ENCODE peak calls at places on chromosomes 16 and 17, in five cellular contexts. S is ascending aorta, L is substantia nigra, O is kidney, I is DND-41. J is an unnamed sample.

GRCh38 chr16:84446086-84446485 is 58.4 kb downstream of the MEAK7 start:
- DNase-seq in S (no peak), L (no peak), O (no peak), I (no peak), J (no peak)

GRCh38 chr16:80125677-80126076 is 415.1 kb upstream of the DYNLRB2 start:
- DNase-seq in S (no peak), L (no peak), O (peak; percentile 89), I (no peak), J (no peak)

GRCh38 chr16:24045641-24046040 is 209.9 kb downstream of the PRKCB start:
- DNase-seq in S (no peak), L (no peak), O (no peak), I (no peak), J (no peak)

GRCh38 chr16:84247844-84248243 is 8.0 kb upstream of the KCNG4 start:
- DNase-seq in S (no peak), L (no peak), O (no peak), I (no peak), J (no peak)

GRCh38 chr17:59666235-59666634 is 41.0 kb downstream of the PTRH2 start:
- DNase-seq in S (no peak), L (no peak), O (no peak), I (no peak), J (no peak)

GRCh38 chr16:10339777-10340752 is 45.8 kb upstream of the ATF7IP2 start:
- DNase-seq in S (no peak), L (no peak), O (no peak), I (peak; percentile 23), J (no peak)

GRCh38 chr16:53549970-53550406 is 47.0 kb upstream of the AKTIP start:
- DNase-seq in S (peak; percentile 66), L (peak; percentile 36), O (no peak), I (peak; percentile 81), J (peak; percentile 29)

GRCh38 chr17:67456103-67456502 is 79.0 kb downstream of the PITPNC1 start:
- DNase-seq in S (no peak), L (no peak), O (no peak), I (no peak), J (no peak)

GRCh38 chr16:79064259-79064658 is 536.3 kb downstream of the MAF start:
- DNase-seq in S (no peak), L (no peak), O (no peak), I (no peak), J (no peak)

GRCh38 chr17:20266806-20267458 is 200.4 kb downstream of the LGALS9B start:
- DNase-seq in S (peak; percentile 77), L (no peak), O (no peak), I (no peak), J (no peak)

GRCh38 chr17:7883781-7884386 is 4.7 kb upstream of the CHD3 start:
- DNase-seq in S (no peak), L (no peak), O (no peak), I (peak; percentile 18), J (no peak)

GRCh38 chr17:4405038-4405669 is 28.6 kb upstream of the SPNS3 start:
- DNase-seq in S (no peak), L (no peak), O (no peak), I (no peak), J (no peak)

GRCh38 chr17:71184716-71185115 is 936.1 kb upstream of the SOX9 start:
- DNase-seq in S (no peak), L (no peak), O (no peak), I (no peak), J (no peak)

GRCh38 chr16:56628486-56629035 is 3.0 kb downstream of the MT1E start:
- DNase-seq in S (no peak), L (no peak), O (no peak), I (no peak), J (no peak)

GRCh38 chr16:20049831-20050230 is 23.9 kb downstream of the GPR139 start:
- DNase-seq in S (no peak), L (no peak), O (no peak), I (no peak), J (no peak)

GRCh38 chr16:81860867-81861266 is 81.8 kb downstream of the PLCG2 start:
- DNase-seq in S (no peak), L (no peak), O (no peak), I (no peak), J (no peak)
- H3K27ac ChIP-seq in S (no peak overlapping the region), L (no peak overlapping the region), O (peak overlapping the region; percentile 17), I (no peak overlapping the region), J (no peak overlapping the region)

GRCh38 chr17:28747046-28747691 is 3.4 kb downstream of the TRAF4 start:
- DNase-seq in S (no peak), L (peak; percentile 72), O (peak; percentile 92), I (no peak), J (no peak)
- H3K27ac ChIP-seq in S (peak overlapping the region; percentile 98), L (peak overlapping the region; percentile 99), O (peak overlapping the region; percentile 95), I (no peak overlapping the region), J (peak overlapping the region; percentile 17)

DNA sequence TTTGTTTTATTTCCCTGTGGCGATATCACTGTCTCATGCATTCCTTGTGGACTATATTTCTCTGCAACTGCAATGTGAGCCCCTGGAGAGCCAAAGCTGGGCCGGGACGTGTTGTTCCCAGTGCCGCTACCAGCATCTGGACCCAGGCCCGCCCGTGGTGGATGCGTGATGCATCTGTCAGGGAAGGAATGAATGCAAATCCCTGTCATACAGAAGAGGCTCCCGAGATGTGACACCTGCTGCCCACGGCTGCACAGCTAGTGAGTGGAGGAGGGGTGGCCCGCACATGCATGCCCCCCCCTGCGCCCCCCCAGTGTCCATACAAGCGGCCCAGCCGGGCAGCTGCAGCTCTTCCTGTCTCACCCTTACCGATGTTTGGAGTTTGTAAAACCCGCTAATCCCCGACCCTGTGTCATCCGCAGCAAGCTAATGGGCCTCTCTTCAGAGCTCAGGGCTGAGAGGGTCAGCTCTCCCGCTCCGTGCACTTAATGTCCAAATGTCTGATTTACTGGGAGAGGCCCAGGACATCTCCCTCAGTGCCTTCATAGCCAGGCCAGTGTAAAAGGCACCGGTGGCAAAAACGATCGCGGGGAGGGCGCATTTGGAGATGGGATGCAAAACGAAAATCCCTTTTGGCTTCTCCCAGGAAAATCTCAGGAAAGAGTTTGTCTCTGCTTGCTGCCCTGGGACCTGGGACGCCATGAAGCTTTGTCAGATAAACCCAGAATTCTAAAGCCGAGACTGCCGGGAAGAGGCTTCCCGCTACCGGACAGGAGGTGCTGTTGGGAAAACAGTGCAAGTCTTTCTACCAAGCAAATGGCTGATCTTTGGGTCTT is 91.8 kb downstream of the FOXL1 start:
- DNase-seq in S (peak; percentile 81), L (no peak), O (peak; percentile 83), I (no peak), J (no peak)
- H3K27ac ChIP-seq in S (peak overlapping the region; percentile 69), L (no peak overlapping the region), O (no peak overlapping the region), I (no peak overlapping the region), J (no peak overlapping the region)

GRCh38 chr17:79820959-79821330 is 18.3 kb downstream of the CBX4 start:
- DNase-seq in S (no peak), L (no peak), O (no peak), I (no peak), J (no peak)
- H3K27ac ChIP-seq in S (no peak overlapping the region), L (no peak overlapping the region), O (no peak overlapping the region), I (no peak overlapping the region), J (no peak overlapping the region)

GRCh38 chr17:64174686-64175456 is 44.9 kb upstream of the ERN1 start:
- DNase-seq in S (peak; percentile 79), L (peak; percentile 52), O (no peak), I (no peak), J (no peak)
- H3K27ac ChIP-seq in S (peak overlapping the region; percentile 84), L (peak overlapping the region; percentile 84), O (no peak overlapping the region), I (no peak overlapping the region), J (no peak overlapping the region)

DNA sequence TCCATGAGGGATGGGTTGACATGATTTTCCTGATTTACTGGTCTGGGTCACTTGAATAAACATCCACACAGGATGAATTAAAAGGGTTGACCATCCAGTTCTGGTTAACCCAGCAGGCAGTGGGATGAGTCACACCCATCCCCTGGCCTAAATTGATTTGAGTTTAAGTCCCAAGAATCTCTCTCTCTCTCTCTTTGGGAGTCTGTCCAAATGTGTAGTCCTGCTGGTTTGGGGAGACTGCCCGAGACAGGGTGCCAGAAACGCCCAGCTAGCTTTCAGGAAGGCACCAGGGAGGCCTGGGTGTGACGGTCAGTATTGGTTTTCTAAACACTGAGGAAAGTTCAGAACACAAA is 38.8 kb downstream of the SCPEP1 start:
- DNase-seq in S (no peak), L (no peak), O (no peak), I (no peak), J (no peak)
- H3K27ac ChIP-seq in S (no peak overlapping the region), L (no peak overlapping the region), O (no peak overlapping the region), I (no peak overlapping the region), J (no peak overlapping the region)

DNA sequence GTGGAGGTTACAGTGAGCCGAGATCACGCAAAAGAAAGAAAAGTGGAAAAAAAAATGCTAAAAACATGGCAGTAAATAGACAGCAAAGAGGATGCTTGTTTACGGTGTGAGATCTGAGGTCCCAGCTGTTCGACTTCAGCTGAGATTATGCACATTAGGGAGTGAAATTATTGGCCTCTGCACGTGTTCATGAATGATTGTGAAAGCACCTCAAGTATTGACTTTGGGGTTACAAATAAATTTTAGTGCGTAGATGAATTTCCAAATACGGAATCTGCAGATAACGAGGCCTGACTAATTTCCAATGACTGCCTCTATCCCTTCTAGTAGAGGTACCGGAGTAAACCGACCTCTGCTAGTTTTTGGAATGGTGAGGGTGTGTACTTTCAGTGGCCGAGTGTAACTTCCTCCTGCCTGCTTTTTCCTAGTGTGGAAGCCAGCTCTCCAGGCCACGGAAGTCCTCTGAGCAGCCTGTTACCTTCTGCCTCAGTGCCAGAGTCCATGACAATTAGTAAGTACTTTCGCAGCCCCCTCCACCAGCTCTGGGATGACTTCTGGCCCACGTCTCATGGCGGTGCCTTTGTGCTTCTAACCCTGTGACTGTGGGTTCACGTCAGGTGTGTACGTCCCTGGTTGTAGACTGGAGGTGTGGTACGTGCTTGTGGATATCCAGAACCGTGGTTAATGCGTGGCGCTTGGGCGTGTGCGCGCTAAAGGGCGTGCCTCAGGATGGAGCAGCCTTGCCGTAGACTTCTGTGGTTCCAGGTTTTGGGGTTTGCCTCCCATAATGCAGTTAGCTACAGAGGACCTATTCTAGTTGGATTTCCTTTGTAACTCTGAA is 102.1 kb downstream of the SNX29 start:
- DNase-seq in S (peak; percentile 39), L (no peak), O (no peak), I (no peak), J (no peak)
- H3K27ac ChIP-seq in S (no peak overlapping the region), L (no peak overlapping the region), O (peak overlapping the region; percentile 56), I (peak overlapping the region; percentile 93), J (peak overlapping the region; percentile 71)

J was measured in CD4-positive, alpha-beta T cell.